ENCODE peak calls at places on chromosomes 11 and 22, in five cellular contexts. J, N, A, V and K are unnamed samples.

GRCh38 chr11:73280606-73281005 is 8.5 kb downstream of the P2RY6 start:
- DNase-seq in V (peak; percentile 32), A (no peak), N (no peak), J (no peak), K (no peak)

GRCh38 chr11:65415499-65416340 is 6.9 kb upstream of the NEAT1 start:
- DNase-seq in A (no peak), N (no peak), V (peak; percentile 18), J (no peak), K (no peak)

GRCh38 chr11:76823481-76824028 is 37.2 kb upstream of the ACER3 start:
- DNase-seq in N (peak; percentile 72), V (peak; percentile 55), J (peak; percentile 76), A (no peak), K (no peak)

GRCh38 chr11:103800406-103801114 is 235.9 kb upstream of the DDI1 start:
- DNase-seq in V (peak; percentile 24), J (no peak), A (no peak), N (no peak), K (no peak)

GRCh38 chr11:484616-485015 is 22.4 kb downstream of the RNH1 start:
- DNase-seq in A (no peak), V (no peak), N (no peak), J (no peak), K (no peak)

GRCh38 chr11:67499808-67500793 is 5.1 kb downstream of the PITPNM1 start:
- DNase-seq in V (no peak), A (no peak), N (no peak), J (no peak), K (no peak)

GRCh38 chr11:70326365-70326803 is 55.9 kb downstream of the PPFIA1 start:
- DNase-seq in N (no peak), A (no peak), J (peak; percentile 70), V (no peak), K (no peak)

GRCh38 chr11:79160786-79161403 is 279.9 kb downstream of the TENM4 start:
- DNase-seq in A (peak; percentile 6), N (no peak), V (no peak), J (no peak), K (no peak)

GRCh38 chr22:34914871-34915270 is 151.1 kb upstream of the ISX start:
- DNase-seq in J (no peak), V (no peak), N (no peak), A (no peak), K (no peak)

GRCh38 chr22:26182723-26183122 is 13.5 kb downstream of the SEZ6L start:
- DNase-seq in J (no peak), V (no peak), A (no peak), N (no peak), K (no peak)

GRCh38 chr11:134973801-134974200 is 561.8 kb upstream of the B3GAT1 start:
- DNase-seq in J (no peak), N (no peak), A (no peak), V (no peak), K (no peak)

GRCh38 chr11:125293596-125293995 is 129.0 kb downstream of the PKNOX2 start:
- DNase-seq in V (no peak), J (no peak), A (no peak), N (no peak), K (no peak)